ENCODE peak calls at places on chromosomes 2 and 18, in seven cellular contexts. L, P, V, Y, D, N and R are unnamed samples.

GRCh38 chr18:24504401-24504800 is 44.0 kb downstream of the HRH4 start:
- DNase-seq in N (no peak), V (no peak), D (no peak), L (no peak), P (no peak), Y (no peak), R (no peak)

GRCh38 chr2:42297322-42297936 is 63.6 kb downstream of the COX7A2L start:
- DNase-seq in V (no peak), D (no peak), N (no peak), Y (no peak), L (no peak), P (no peak), R (no peak)

GRCh38 chr2:176093145-176093888 is 796 bp downstream of the HOXD13 start:
- DNase-seq in V (no peak), P (peak), L (peak), D (no peak), Y (no peak), N (no peak), R (peak)

GRCh38 chr2:230161180-230161579 is 58.6 kb downstream of the SP110 start:
- DNase-seq in N (no peak), Y (no peak), D (no peak), L (no peak), P (no peak), V (no peak), R (no peak)

GRCh38 chr2:48727560-48727959 is 28.0 kb downstream of the LHCGR start:
- DNase-seq in D (no peak), V (no peak), L (no peak), P (no peak), N (no peak), Y (no peak), R (no peak)

GRCh38 chr2:26934335-26934724 is 36.1 kb upstream of the MAPRE3 start:
- DNase-seq in V (no peak), N (no peak), Y (no peak), D (no peak), P (no peak), L (no peak), R (no peak)

GRCh38 chr2:10036095-10036879 is 7.1 kb upstream of the KLF11 start:
- DNase-seq in V (no peak), P (no peak), N (no peak), D (peak), L (peak), Y (no peak), R (no peak)

GRCh38 chr2:131127076-131127475 is 21.9 kb downstream of the PLEKHB2 start:
- DNase-seq in L (no peak), N (no peak), Y (no peak), V (no peak), P (no peak), D (no peak), R (no peak)

GRCh38 chr2:55885129-55885943 is 38.2 kb downstream of the EFEMP1 start:
- DNase-seq in Y (no peak), L (no peak), P (peak), D (no peak), V (no peak), N (no peak), R (no peak)

GRCh38 chr2:102439065-102439695 is 16.2 kb downstream of the IL18RAP start:
- DNase-seq in L (no peak), N (no peak), P (peak), Y (peak), V (peak), D (no peak), R (no peak)

GRCh38 chr2:3453196-3453845 is 66.0 kb downstream of the ADI1 start:
- DNase-seq in Y (no peak), D (no peak), N (no peak), L (no peak), V (no peak), P (no peak), R (no peak)

GRCh38 chr18:44668280-44668975 is 12.3 kb upstream of the SETBP1 start:
- DNase-seq in D (no peak), V (peak), P (peak), L (no peak), N (no peak), Y (no peak), R (no peak)

GRCh38 chr2:41869542-41870256 is 178.1 kb upstream of the PKDCC start:
- DNase-seq in N (peak), V (no peak), L (peak), P (peak), D (peak), Y (peak), R (peak)

GRCh38 chr18:22935431-22935830 is 2.3 kb downstream of the RBBP8 start:
- DNase-seq in N (no peak), D (no peak), Y (no peak), L (no peak), V (no peak), P (peak), R (no peak)

GRCh38 chr2:72913531-72914225 is 3.6 kb upstream of the EMX1 start:
- DNase-seq in L (peak), V (no peak), Y (no peak), D (peak), P (peak), N (no peak), R (no peak)

GRCh38 chr2:220493871-220494525 is 866.6 kb downstream of the SLC4A3 start:
- DNase-seq in P (no peak), N (no peak), V (no peak), L (no peak), Y (no peak), D (no peak), R (no peak)

GRCh38 chr18:9868857-9869712 is 16.7 kb upstream of the TXNDC2 start:
- DNase-seq in V (no peak), N (no peak), D (no peak), P (peak), Y (no peak), L (no peak), R (no peak)

GRCh38 chr2:80501874-80502624 is 197.5 kb upstream of the LRRTM1 start:
- DNase-seq in D (no peak), P (no peak), N (no peak), V (no peak), L (no peak), Y (no peak), R (no peak)

GRCh38 chr2:168172071-168172470 is 75.3 kb downstream of the STK39 start:
- DNase-seq in N (no peak), Y (no peak), V (no peak), D (no peak), L (no peak), P (no peak), R (no peak)

GRCh38 chr18:57940166-57940565 is 103.9 kb upstream of the NEDD4L start:
- DNase-seq in L (no peak), V (peak), D (no peak), P (no peak), Y (no peak), N (no peak), R (no peak)

GRCh38 chr2:37282746-37283145 is 41.9 kb downstream of the PRKD3 start:
- DNase-seq in N (no peak), L (no peak), D (no peak), P (no peak), V (no peak), Y (no peak), R (no peak)
- H3K27ac ChIP-seq in N (no peak), L (no peak), D (no peak), P (no peak), V (no peak), Y (no peak), R (no peak)

GRCh38 chr2:159054985-159055384 is 86.5 kb downstream of the TANC1 start:
- DNase-seq in Y (no peak), V (no peak), P (no peak), L (no peak), N (no peak), D (no peak), R (no peak)
- H3K27ac ChIP-seq in Y (no peak), V (no peak), P (no peak), L (no peak), N (no peak), D (no peak), R (no peak)

DNA sequence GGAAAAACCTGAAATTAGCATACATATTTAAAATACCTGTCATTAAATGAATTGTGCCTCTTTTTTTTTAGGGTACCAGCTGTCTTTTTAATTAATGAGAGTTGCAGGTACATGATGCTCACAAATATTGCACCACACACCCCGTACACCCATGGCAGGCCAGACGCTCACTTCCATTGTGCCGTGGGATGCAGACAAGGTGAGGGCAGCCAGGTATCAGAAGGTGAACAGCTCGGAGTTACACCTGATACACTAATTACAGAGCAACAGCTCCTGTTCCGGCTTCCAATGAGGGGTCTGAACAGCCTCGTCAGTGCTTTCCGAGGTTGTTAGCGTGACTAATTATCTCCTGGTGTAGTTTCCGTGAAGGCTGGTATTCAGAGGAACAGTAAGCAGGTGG is 442.8 kb downstream of the ZNF516 start:
- DNase-seq in D (no peak), L (no peak), Y (no peak), P (no peak), V (peak), N (no peak), R (no peak)
- H3K27ac ChIP-seq in D (no peak), L (no peak), Y (no peak), P (no peak), V (no peak), N (no peak), R (no peak)

GRCh38 chr2:179274749-179275148 is 10.1 kb upstream of the SESTD1 start:
- DNase-seq in V (no peak), L (no peak), N (no peak), P (no peak), Y (no peak), D (no peak), R (no peak)

GRCh38 chr2:179272406-179273192 is 8.0 kb upstream of the SESTD1 start:
- DNase-seq in L (no peak), P (no peak), V (no peak), Y (peak), N (no peak), D (no peak), R (no peak)

GRCh38 chr2:179270689-179271088 is 6.1 kb upstream of the SESTD1 start:
- DNase-seq in N (no peak), L (no peak), Y (no peak), P (no peak), V (no peak), D (no peak), R (no peak)

GRCh38 chr2:179275280-179276013 is 10.8 kb upstream of the SESTD1 start:
- DNase-seq in P (no peak), D (no peak), L (no peak), V (no peak), Y (peak), N (no peak), R (no peak)

GRCh38 chr2:179273461-179273962 is 8.9 kb upstream of the SESTD1 start:
- DNase-seq in L (no peak), D (no peak), V (no peak), N (no peak), Y (peak), P (no peak), R (no peak)
- H3K27ac ChIP-seq in L (peak), D (peak), V (peak), N (peak), Y (peak), P (no peak), R (peak)

GRCh38 chr2:207481924-207482323 is 47.8 kb upstream of the CREB1 start:
- DNase-seq in P (no peak), Y (no peak), D (no peak), V (peak), N (no peak), L (peak), R (no peak)

GRCh38 chr2:207477896-207478295 is 51.9 kb upstream of the CREB1 start:
- DNase-seq in V (peak), D (no peak), P (peak), Y (no peak), L (no peak), N (no peak), R (no peak)

GRCh38 chr2:207480521-207481034 is 49.2 kb upstream of the CREB1 start:
- DNase-seq in Y (no peak), N (no peak), P (no peak), L (no peak), V (peak), D (no peak), R (no peak)

GRCh38 chr2:207478572-207478971 is 51.2 kb upstream of the CREB1 start:
- DNase-seq in D (no peak), N (no peak), L (no peak), V (peak), P (no peak), Y (no peak), R (no peak)

DNA sequence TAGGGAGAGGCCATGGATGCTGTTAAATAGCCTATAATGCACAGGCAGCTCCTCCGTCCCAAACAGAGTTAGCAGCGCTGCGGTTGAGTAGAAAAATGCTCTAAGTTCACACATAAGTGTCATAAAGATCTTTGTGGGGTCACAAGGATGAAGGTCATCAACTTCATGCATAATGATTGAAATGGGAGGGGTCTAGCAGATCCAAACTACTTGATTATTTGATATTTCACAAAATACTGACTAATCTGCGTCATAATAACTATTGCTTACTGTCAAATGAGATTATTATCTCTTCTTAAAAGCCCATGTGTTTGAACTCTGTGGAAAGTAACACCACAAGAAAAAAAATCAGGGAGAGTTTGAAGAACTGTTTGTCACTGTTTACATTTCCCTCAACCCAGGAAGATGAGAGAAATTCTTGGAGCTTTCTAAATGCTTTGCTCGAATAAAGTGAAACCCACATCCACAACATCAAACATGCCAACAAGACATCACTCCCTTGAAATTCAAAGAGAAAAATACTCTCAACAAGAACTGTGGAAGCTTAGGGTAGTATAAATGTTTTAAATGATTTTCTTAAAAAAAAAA is 50.5 kb upstream of the CREB1 start:
- DNase-seq in N (no peak), P (peak), Y (peak), V (peak), L (no peak), D (no peak), R (no peak)
- H3K27ac ChIP-seq in N (no peak), P (no peak), Y (no peak), V (peak), L (no peak), D (no peak), R (no peak)

DNA sequence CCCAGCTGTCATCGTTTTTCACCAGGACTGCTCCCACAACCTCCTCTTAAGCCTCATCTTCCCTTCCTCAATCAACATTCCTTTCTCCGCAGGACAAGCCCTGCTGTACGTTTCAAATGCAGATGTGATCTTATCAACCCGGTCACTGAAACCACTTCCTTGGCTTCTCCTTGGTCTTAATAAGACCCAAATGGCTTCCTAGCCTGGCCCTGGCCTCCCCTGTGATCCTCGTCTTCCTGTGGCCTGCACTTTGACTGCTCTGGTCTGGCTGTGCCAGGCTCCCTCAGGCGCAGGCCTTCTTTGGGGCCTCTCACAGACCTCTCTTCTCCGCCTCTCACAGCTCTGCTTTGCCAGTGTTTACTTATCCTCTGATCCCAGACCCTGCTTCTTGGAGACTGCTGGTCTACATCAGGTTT is 4.7 kb upstream of the ADNP2 start:
- DNase-seq in N (no peak), P (peak), V (peak), D (no peak), L (no peak), Y (peak), R (no peak)
- H3K27ac ChIP-seq in N (no peak), P (peak), V (peak), D (peak), L (no peak), Y (peak), R (no peak)

DNA sequence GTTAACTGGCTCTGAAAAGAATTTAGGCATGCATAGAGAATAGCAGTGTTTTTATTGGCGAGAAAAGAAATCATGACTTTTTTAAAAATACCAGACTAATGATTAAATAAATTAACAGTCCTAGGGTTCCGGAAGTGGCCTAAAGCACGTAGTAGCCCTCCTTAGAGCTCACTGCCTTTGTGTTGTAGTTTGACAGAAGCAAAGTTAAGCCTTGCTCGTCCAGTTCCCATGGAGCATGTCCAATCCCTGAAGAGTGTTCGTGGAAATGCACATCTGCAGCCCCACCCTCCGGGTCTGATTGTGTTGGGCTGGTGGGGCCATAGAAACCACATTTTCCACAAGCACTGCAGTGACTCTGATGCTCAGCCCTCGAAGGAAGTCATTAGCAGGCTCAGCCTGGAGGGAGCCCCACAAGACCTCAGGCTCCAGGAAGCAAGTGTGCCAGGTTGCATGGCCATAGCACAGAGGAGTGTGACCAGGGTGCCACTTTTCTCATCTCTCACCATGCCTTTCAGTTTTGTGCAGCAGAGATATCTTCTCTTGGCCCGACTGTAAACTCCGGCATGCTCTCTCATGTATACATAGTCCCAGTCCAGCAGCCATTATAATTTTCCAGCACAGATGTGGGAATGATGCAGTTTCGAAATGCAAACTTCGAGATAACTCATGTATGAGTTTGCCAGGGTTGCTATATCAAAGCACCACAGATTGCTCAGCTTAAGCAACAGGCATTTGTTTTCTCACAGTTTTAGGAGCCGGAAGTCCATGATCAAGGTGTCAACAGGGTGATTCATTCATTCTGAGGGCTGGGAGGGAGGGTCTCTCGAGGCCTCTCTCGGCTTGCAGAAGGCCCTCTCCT is 188.5 kb upstream of the SH3BP4 start:
- DNase-seq in Y (peak), V (no peak), L (no peak), P (no peak), N (no peak), D (no peak), R (no peak)
- H3K27ac ChIP-seq in Y (no peak), V (no peak), L (no peak), P (no peak), N (no peak), D (no peak), R (no peak)